ENCODE peak calls at places on chromosomes 5 and 9, in eight cellular contexts. H is transverse colon, T is breast epithelium, P is GM23338, U is cardiac muscle cell, N is SJCRH30, C is tibial nerve, Z is K562. J is an unnamed sample.

GRCh38 chr5:136033848-136034247 is 5.1 kb downstream of the TGFBI start:
- DNase-seq in T (no peak), U (peak; percentile 54), C (no peak), H (no peak), Z (no peak), P (no peak), N (no peak), J (no peak)

GRCh38 chr5:156096259-156096658 is 230.7 kb upstream of the SGCD start:
- DNase-seq in P (no peak), U (no peak), Z (no peak), C (no peak), N (no peak), T (no peak), H (no peak), J (no peak)

GRCh38 chr5:78964889-78965288 is 20.2 kb downstream of the ARSB start:
- DNase-seq in N (peak; percentile 81), U (peak; percentile 84), Z (no peak), P (peak; percentile 63), C (peak; percentile 32), T (no peak), H (no peak), J (no peak)

GRCh38 chr5:138504799-138505198 is 38.2 kb downstream of the ETF1 start:
- DNase-seq in U (no peak), N (no peak), Z (no peak), P (no peak), H (no peak), C (no peak), T (no peak), J (no peak)

GRCh38 chr9:137866226-137867141 is 11.1 kb upstream of the CACNA1B start:
- DNase-seq in N (no peak), U (no peak), H (no peak), C (no peak), T (no peak), Z (no peak), P (no peak), J (no peak)

GRCh38 chr5:24368121-24368520 is 276.7 kb downstream of the CDH10 start:
- DNase-seq in Z (no peak), P (peak; percentile 16), C (no peak), N (no peak), U (no peak), H (no peak), T (no peak), J (no peak)

GRCh38 chr9:77848428-77848827 is 183.2 kb downstream of the GNAQ start:
- DNase-seq in P (no peak), T (no peak), U (no peak), N (no peak), H (no peak), C (no peak), Z (no peak), J (no peak)

GRCh38 chr9:126317513-126317912 is 9.1 kb upstream of the MVB12B start:
- DNase-seq in C (no peak), T (no peak), P (no peak), Z (no peak), H (peak; percentile 51), U (no peak), N (no peak), J (peak; percentile 50)

GRCh38 chr5:54792611-54793404 is 192.6 kb downstream of the ESM1 start:
- DNase-seq in Z (no peak), H (no peak), T (no peak), C (no peak), P (no peak), U (peak; percentile 38), N (no peak), J (no peak)

GRCh38 chr5:8247485-8247884 is 378.5 kb downstream of the MTRR start:
- DNase-seq in P (no peak), H (no peak), N (no peak), C (no peak), U (no peak), Z (no peak), T (no peak), J (no peak)

GRCh38 chr5:170333161-170333909 is 35.8 kb upstream of the LCP2 start:
- DNase-seq in Z (no peak), N (peak; percentile 8), H (peak; percentile 43), T (no peak), C (no peak), U (no peak), P (peak; percentile 85), J (no peak)

GRCh38 chr5:136510481-136510880 is 145.1 kb upstream of the TRPC7 start:
- DNase-seq in H (no peak), N (no peak), T (no peak), U (no peak), Z (no peak), P (no peak), C (no peak), J (no peak)

GRCh38 chr9:124007157-124007460 is 4.5 kb upstream of the LHX2 start:
- DNase-seq in T (no peak), C (no peak), Z (no peak), P (peak; percentile 34), U (no peak), N (no peak), H (no peak), J (no peak)

GRCh38 chr5:43560128-43560527 is 3.3 kb upstream of the PAIP1 start:
- DNase-seq in C (no peak), N (peak; percentile 27), T (no peak), P (no peak), U (peak; percentile 53), H (no peak), Z (no peak), J (no peak)

GRCh38 chr5:93611900-93612898 is 29.2 kb downstream of the NR2F1 start:
- DNase-seq in N (peak; percentile 54), T (no peak), P (peak; percentile 65), C (no peak), Z (peak; percentile 36), H (no peak), U (no peak), J (no peak)

GRCh38 chr5:6551287-6551954 is 81.4 kb downstream of the NSUN2 start:
- DNase-seq in T (no peak), U (peak; percentile 5), C (no peak), H (no peak), P (no peak), Z (no peak), N (peak; percentile 20), J (no peak)

GRCh38 chr9:99677281-99677680 is 144.4 kb upstream of the NR4A3 start:
- DNase-seq in C (no peak), U (no peak), Z (no peak), P (no peak), H (no peak), N (no peak), T (no peak), J (no peak)

GRCh38 chr9:111274737-111275136 is 55.3 kb downstream of the OR2K2 start:
- DNase-seq in N (no peak), P (no peak), T (no peak), Z (no peak), H (no peak), U (no peak), C (no peak), J (no peak)

GRCh38 chr5:57608542-57608941 is 125.9 kb upstream of the ACTBL2 start:
- DNase-seq in N (no peak), H (no peak), Z (no peak), P (no peak), U (no peak), T (no peak), C (no peak), J (no peak)

DNA sequence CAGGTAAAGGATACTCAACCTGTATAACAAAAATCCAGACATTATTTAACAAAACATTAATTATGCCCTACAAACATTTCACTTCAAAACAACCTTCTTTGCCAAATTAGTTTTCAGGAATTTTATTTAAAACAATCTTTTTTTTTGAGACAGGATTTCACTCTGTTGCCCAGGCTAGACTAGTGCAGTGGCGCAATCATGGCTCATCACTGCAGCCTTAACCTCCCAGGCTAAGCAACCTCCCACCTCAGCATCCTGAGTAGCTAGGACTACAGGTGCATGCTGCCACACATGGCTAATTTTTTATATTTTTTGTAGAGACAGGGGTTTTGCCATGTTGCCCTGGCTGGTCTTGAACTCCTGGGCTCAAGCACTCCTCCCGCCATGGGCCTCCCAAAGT is 3.9 kb downstream of the FNIP1 start:
- DNase-seq in N (no peak), U (peak; percentile 20), C (no peak), T (no peak), H (no peak), Z (no peak), P (no peak), J (no peak)
- H3K27ac ChIP-seq in N (no peak overlapping the region), U (no peak overlapping the region), C (no peak overlapping the region), T (no peak overlapping the region), H (no peak overlapping the region), Z (no peak overlapping the region), P (no peak overlapping the region), J (no peak overlapping the region)

DNA sequence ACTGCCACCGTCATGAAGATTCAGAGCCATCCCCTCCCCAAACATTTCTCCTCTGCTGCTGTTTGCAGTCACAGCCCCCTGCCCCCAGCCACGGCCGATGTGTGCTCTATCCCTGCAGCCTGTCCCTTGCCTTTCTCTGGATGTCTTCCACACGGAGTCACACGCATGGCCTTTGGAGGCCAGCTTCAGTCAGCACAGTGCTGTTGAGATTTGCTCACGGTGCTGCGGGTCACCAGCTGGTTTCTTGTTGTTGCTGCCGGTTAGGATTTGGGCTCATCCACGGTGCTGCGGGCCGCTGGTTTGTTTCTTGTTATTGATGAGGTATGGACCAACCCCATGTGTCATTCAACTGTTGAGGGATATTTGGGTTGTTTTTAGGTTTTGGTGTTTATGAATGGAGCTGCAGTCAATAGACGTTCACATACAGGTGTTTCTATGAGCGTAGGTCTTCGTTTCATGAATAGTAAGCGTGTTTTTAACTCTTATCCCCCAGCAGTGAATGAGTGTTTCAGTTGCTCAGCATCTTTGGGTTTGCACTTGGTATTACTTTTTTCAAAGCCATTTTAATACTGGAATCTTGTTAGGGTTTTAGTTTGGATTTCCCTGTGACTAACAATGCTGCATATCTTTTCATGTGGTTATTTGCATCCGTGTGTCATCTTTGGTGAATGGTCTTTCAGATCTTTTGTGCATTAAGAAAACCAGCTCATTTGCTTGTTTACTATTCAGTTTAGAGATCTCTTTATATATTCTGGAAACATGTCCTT is 57.6 kb downstream of the AHRR start:
- DNase-seq in N (no peak), U (no peak), P (no peak), T (no peak), Z (no peak), H (no peak), C (no peak), J (no peak)
- H3K4me3 ChIP-seq in N (no peak overlapping the region), U (no peak overlapping the region), P (no peak overlapping the region), T (no peak overlapping the region), Z (no peak overlapping the region), H (no peak overlapping the region), C (no peak overlapping the region), J (no peak overlapping the region)

GRCh38 chr9:35844628-35845301 is 15.7 kb downstream of the TMEM8B start:
- DNase-seq in H (peak; percentile 54), N (no peak), T (no peak), P (peak; percentile 64), C (peak; percentile 59), U (peak; percentile 94), Z (no peak), J (peak; percentile 76)
- H3K27ac ChIP-seq in H (peak overlapping the region; percentile 49), N (no peak overlapping the region), T (peak overlapping the region; percentile 53), P (peak overlapping the region; percentile 75), C (peak overlapping the region; percentile 53), U (no peak overlapping the region), Z (no peak overlapping the region), J (no peak overlapping the region)

DNA sequence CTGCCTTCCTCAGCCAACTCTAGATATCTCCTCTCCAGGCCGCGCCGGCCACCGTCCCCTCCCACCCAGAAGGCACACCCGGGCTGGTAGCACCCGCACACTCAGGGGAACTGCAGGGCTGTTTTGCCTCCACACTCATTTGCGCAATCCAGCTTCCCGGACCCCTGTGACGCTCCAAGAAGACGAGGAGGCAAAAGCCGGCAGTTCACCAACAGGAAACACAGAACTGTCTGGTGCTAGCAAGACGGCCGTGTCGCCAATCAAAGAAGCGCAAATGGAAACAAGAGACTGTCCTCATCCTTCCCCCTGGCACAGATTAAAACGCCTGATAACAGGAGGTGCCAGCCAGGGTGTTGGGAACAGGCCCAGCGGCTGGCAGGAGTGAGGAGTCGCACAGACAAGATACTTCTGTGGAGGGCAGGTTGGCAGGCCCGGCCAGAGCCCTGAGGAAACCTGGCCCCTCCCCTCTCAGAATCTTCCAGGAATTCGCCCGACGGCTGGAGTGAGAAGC is 7.8 kb downstream of the AGPAT2 start:
- DNase-seq in U (peak; percentile 64), P (no peak), H (no peak), C (peak; percentile 38), Z (no peak), T (no peak), N (no peak), J (no peak)
- H3K4me3 ChIP-seq in U (no peak overlapping the region), P (no peak overlapping the region), H (no peak overlapping the region), C (no peak overlapping the region), Z (no peak overlapping the region), T (no peak overlapping the region), N (no peak overlapping the region), J (no peak overlapping the region)

J was measured in naive thymus-derived CD4-positive, alpha-beta T cell.